ENCODE peak calls at places on chromosomes 4 and X, in six cellular contexts. K, H, D, B, Y and C are unnamed samples. For H3K9me3, the result is how much of the 10 kb centered on the place peaks cover.

GRCh38 chr4:78776729-78777555 is 792 bp downstream of the BMP2K start:
- DNase-seq in B (peak), D (peak), H (peak), K (peak), Y (peak), C (no peak)

GRCh38 chr4:141133146-141134006 is at the start of gene RNF150:
- DNase-seq in D (peak), K (peak), H (peak), B (peak), Y (peak), C (peak)

GRCh38 chr4:102400898-102401297 is 55.6 kb upstream of the SLC39A8 start:
- DNase-seq in H (no peak), D (no peak), B (no peak), Y (no peak), K (no peak), C (no peak)

GRCh38 chrX:53253293-53254020 is 27.9 kb downstream of the IQSEC2 start:
- DNase-seq in D (no peak), K (no peak), H (no peak), B (no peak), Y (no peak), C (no peak)

GRCh38 chr4:2938906-2939305 is 24.3 kb downstream of the NOP14 start:
- DNase-seq in H (no peak), D (peak), K (no peak), Y (no peak), B (no peak), C (no peak)

GRCh38 chr4:79213702-79214101 is 112.2 kb downstream of the NAA11 start:
- DNase-seq in D (no peak), H (no peak), Y (no peak), K (no peak), B (no peak), C (no peak)

GRCh38 chrX:68699960-68700746 is 52.7 kb downstream of the STARD8 start:
- DNase-seq in Y (no peak), K (no peak), H (no peak), B (no peak), D (no peak), C (no peak)

GRCh38 chr4:186621959-186622553 is 66.7 kb upstream of the MTNR1A start:
- DNase-seq in D (no peak), H (no peak), K (no peak), B (no peak), Y (no peak), C (no peak)

GRCh38 chr4:150722908-150723362 is 141.0 kb downstream of the MAB21L2 start:
- DNase-seq in Y (peak), K (peak), H (peak), B (no peak), D (peak), C (peak)

GRCh38 chr4:157898836-157899605 is 273.8 kb downstream of the GASK1B start:
- DNase-seq in H (no peak), D (no peak), K (no peak), B (no peak), Y (no peak), C (no peak)

GRCh38 chr4:175444512-175444911 is 367.6 kb downstream of the GPM6A start:
- DNase-seq in Y (peak), H (no peak), K (no peak), D (no peak), B (no peak), C (no peak)

GRCh38 chrX:143634701-143635442 is 1.0 kb downstream of the SLITRK4 start:
- DNase-seq in K (no peak), H (no peak), Y (peak), D (no peak), B (no peak), C (no peak)

GRCh38 chrX:4151798-4152197 is 438.3 kb upstream of the PRKX start:
- DNase-seq in D (no peak), Y (no peak), B (no peak), H (no peak), K (no peak), C (no peak)

GRCh38 chr4:126495163-126495752 is 1137.5 kb upstream of the INTU start:
- DNase-seq in Y (no peak), K (no peak), B (no peak), D (no peak), H (no peak), C (no peak)

GRCh38 chr4:22801391-22801790 is 108.7 kb downstream of the GBA3 start:
- DNase-seq in K (no peak), Y (no peak), H (no peak), D (no peak), B (no peak), C (no peak)
- H3K9me3 ChIP-seq in K (under half), Y (under half), H (under half), D (under half), B (under half), C (under half)

DNA sequence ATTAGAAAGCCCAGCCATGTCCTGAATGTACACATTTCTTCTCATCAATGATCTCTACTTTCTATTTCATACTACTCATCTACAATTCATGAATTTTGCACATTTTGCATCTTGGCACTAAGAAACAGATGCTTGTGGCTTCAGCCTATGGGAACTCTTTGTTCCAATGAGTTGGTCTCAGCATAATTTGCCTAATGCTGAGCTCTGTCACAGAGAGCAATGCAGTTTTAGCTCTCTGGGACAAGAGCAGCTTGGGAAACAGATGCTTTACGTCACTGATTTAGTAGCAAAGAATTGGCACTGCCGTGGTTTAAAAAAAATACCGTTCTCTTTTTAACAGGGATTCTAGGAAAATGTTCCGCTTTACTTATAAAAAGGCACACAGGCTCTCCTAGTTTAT is 162.4 kb downstream of the WDFY3 start:
- DNase-seq in B (no peak), Y (no peak), H (no peak), K (no peak), D (no peak), C (no peak)
- H3K27ac ChIP-seq in B (no peak), Y (peak), H (no peak), K (no peak), D (no peak), C (no peak)

GRCh38 chr4:77599378-77599777 is 6.2 kb upstream of the CXCL13 start:
- DNase-seq in B (no peak), K (peak), H (peak), Y (peak), D (no peak), C (no peak)
- TF ChIP-seq CTCF in B (peak), K (no peak), H (peak), Y (peak), D (peak), C (peak)

DNA sequence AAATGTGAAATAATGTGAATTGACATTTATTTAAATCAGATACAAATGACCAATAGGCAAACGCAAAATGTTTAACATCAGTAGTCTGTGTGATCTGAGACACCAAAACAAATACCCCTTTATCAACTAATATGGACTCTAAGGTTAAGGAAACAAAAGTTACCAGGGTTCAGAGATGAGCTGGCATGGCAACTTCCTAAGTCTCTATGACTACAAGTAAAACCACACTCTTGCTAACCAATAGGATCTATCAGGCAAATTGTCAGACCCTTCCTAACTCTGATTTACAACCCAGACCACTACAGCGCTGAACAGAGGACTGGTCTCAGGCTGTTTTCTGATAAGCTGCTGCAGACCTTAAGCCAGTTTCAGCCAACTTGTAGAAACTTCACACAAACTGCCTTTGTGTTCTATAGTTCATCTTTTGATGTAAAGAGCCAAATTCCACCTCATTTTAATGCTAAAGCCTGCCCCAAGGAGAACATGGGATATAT is 608.0 kb downstream of the TLL1 start:
- DNase-seq in K (no peak), Y (peak), B (no peak), H (no peak), D (no peak), C (no peak)
- H3K9me3 ChIP-seq in K (under half), Y (under half), B (under half), H (under half), D (under half), C (under half)

DNA sequence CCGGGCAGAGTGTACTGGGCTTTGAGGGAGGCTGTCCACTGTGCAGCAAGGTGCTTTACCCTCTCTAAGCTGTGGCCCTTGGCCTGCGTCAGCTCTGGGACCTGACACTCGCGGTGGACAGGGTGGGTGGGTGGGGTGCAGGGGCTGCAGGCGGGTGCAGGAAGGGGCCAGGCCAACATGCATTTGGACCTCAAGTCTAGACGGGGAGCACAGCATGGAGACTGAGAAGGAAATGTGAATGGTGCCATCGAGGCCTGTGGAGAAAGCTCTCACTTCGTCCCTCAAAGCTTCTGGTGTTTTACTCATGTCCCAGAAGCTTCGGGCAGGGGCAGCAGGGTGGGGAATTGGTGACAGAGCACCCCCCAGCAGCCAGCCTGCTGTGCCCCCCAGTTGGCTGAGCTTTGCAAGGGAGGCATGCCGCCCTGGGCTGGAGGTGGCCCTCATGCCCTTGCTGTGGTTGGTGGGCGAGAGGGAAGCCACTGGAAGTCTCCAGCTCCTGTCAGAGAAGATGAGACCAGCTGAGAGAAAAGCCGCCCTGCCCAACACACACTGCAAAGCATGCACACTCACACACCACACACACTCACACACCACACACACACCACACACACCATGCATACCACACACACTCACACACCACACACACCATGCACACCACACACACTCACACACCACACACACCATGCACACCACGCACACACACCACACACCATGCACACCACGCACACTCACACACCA is 12.3 kb downstream of the PNMA6E start:
- DNase-seq in H (no peak), B (no peak), Y (no peak), D (no peak), K (no peak), C (no peak)
- H3K27ac ChIP-seq in H (no peak), B (no peak), Y (no peak), D (no peak), K (no peak), C (no peak)

DNA sequence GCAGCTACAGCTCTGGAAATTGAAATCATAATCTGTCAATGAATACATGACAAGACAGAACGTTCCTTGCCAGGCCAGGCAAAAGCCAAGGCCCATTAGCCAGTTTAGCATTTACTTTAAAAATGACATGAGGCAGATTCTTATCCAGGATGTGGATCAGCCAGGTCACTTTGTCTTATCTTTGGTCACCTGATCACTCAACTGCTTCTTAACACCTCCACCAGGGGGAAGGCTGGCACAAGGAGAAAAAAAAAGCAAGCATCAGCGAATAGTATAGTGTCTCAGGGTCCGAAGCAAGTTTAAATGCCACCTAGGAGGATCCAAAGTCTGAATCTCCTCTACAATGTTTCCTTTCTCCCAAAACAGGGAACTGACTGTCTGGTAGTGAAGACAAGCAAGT is 18.8 kb downstream of the ATP1B4 start:
- DNase-seq in B (no peak), K (peak), D (no peak), H (no peak), Y (peak), C (no peak)
- TF ChIP-seq CTCF in B (peak), K (peak), D (no peak), H (no peak), Y (peak), C (peak)